ENCODE peak calls at places on chromosome 7, in seven cellular contexts. A is GM10248, D is A549, L is HS-5, V is ovary, K is KBM-7, S is hypothalamus. W is an unnamed sample.

GRCh38 chr7:47940482-47941001 is 7.7 kb downstream of the PKD1L1 start:
- DNase-seq in A (no peak), D (no peak), L (no peak), V (no peak), K (no peak), S (no peak), W (no peak)

GRCh38 chr7:137658194-137658900 is 188.4 kb downstream of the DGKI start:
- DNase-seq in A (no peak), D (no peak), L (no peak), V (no peak), K (no peak), S (no peak), W (no peak)

GRCh38 chr7:158828343-158829020 is 827 bp downstream of the ESYT2 start:
- DNase-seq in A (peak), D (no peak), L (no peak), V (peak), K (no peak), S (peak), W (peak)

GRCh38 chr7:76272872-76273271 is 29.6 kb upstream of the HSPB1 start:
- DNase-seq in A (peak), D (no peak), L (no peak), V (no peak), K (no peak), S (no peak), W (no peak)

GRCh38 chr7:147564771-147565476 is 1025.6 kb upstream of the C7orf33 start:
- DNase-seq in A (no peak), D (no peak), L (no peak), V (no peak), K (no peak), S (no peak), W (no peak)

GRCh38 chr7:151917791-151918311 is 38.4 kb upstream of the GALNTL5 start:
- DNase-seq in A (no peak), D (no peak), L (no peak), V (no peak), K (no peak), S (no peak), W (no peak)

GRCh38 chr7:138458576-138459234 is 1.4 kb upstream of the TRIM24 start:
- DNase-seq in A (no peak), D (no peak), L (no peak), V (no peak), K (no peak), S (no peak), W (no peak)

GRCh38 chr7:18889436-18889835 is 228.0 kb downstream of the TWIST1 start:
- DNase-seq in A (no peak), D (no peak), L (no peak), V (no peak), K (no peak), S (no peak), W (no peak)

GRCh38 chr7:29447828-29448227 is 115.8 kb upstream of the PRR15 start:
- DNase-seq in A (no peak), D (no peak), L (no peak), V (no peak), K (no peak), S (no peak), W (no peak)

GRCh38 chr7:108384721-108385483 is 71.3 kb downstream of the NRCAM start:
- DNase-seq in A (peak), D (no peak), L (no peak), V (no peak), K (peak), S (no peak), W (no peak)

GRCh38 chr7:5143935-5144903 is 45.8 kb upstream of the WIPI2 start:
- DNase-seq in A (peak), D (no peak), L (no peak), V (no peak), K (no peak), S (peak), W (peak)

GRCh38 chr7:121608785-121609184 is 212.7 kb upstream of the FAM3C start:
- DNase-seq in A (no peak), D (no peak), L (no peak), V (no peak), K (no peak), S (no peak), W (no peak)

GRCh38 chr7:11228515-11228914 is 254.8 kb downstream of the PHF14 start:
- DNase-seq in A (no peak), D (no peak), L (no peak), V (peak), K (no peak), S (no peak), W (no peak)

GRCh38 chr7:149071641-149072437 is 18.7 kb downstream of the ZNF786 start:
- DNase-seq in A (peak), D (peak), L (no peak), V (peak), K (no peak), S (no peak), W (peak)

GRCh38 chr7:27176962-27177794 is 3.1 kb upstream of the HOXA10 start:
- DNase-seq in A (no peak), D (no peak), L (no peak), V (peak), K (no peak), S (no peak), W (no peak)

GRCh38 chr7:95595825-95596182 is 512 bp downstream of the PDK4 start:
- DNase-seq in A (no peak), D (peak), L (no peak), V (no peak), K (no peak), S (no peak), W (no peak)

GRCh38 chr7:23713285-23714235 is 3.5 kb downstream of the STK31 start:
- DNase-seq in A (no peak), D (no peak), L (peak), V (no peak), K (no peak), S (no peak), W (no peak)

GRCh38 chr7:152735443-152736004 is 24.0 kb upstream of the ACTR3B start:
- DNase-seq in A (no peak), D (no peak), L (no peak), V (no peak), K (no peak), S (no peak), W (no peak)

GRCh38 chr7:92731327-92732063 is 104.9 kb downstream of the CDK6 start:
- DNase-seq in A (peak), D (no peak), L (no peak), V (no peak), K (peak), S (no peak), W (no peak)

GRCh38 chr7:768881-769504 is 41.9 kb upstream of the PRKAR1B start:
- DNase-seq in A (no peak), D (no peak), L (peak), V (peak), K (no peak), S (peak), W (no peak)

W was measured in activated gamma-delta T cell.